ENCODE peak calls at places on chromosomes 6 and 20, in seven cellular contexts. One of them, this sample, is unnamed.

GRCh38 chr6:163373240-163373639 is 41.3 kb upstream of the QKI start:
- DNase-seq in PC-3: no peak
- DNase-seq in uterus: no peak
- DNase-seq in HCT116: no peak
- DNase-seq in PC-9: no peak
- DNase-seq in brain microvascular endothelial cell: no peak
- DNase-seq in OCI-LY7: no peak
- DNase-seq in this sample: no peak

GRCh38 chr20:63166423-63167020 is 49.4 kb downstream of the YTHDF1 start:
- DNase-seq in PC-3: no peak
- DNase-seq in uterus: no peak
- DNase-seq in HCT116: no peak
- DNase-seq in PC-9: no peak
- DNase-seq in brain microvascular endothelial cell: no peak
- DNase-seq in OCI-LY7: no peak
- DNase-seq in this sample: no peak

GRCh38 chr6:45566882-45567281 is 189.1 kb upstream of the SUPT3H start:
- DNase-seq in PC-3: peak
- DNase-seq in uterus: no peak
- DNase-seq in HCT116: peak
- DNase-seq in PC-9: no peak
- DNase-seq in brain microvascular endothelial cell: no peak
- DNase-seq in OCI-LY7: no peak
- DNase-seq in this sample: peak

GRCh38 chr6:97591955-97592354 is 308.9 kb upstream of the MMS22L start:
- DNase-seq in PC-3: no peak
- DNase-seq in uterus: no peak
- DNase-seq in HCT116: no peak
- DNase-seq in PC-9: no peak
- DNase-seq in brain microvascular endothelial cell: no peak
- DNase-seq in OCI-LY7: no peak
- DNase-seq in this sample: no peak

GRCh38 chr20:37384683-37385174 is 38.8 kb downstream of the SRC start:
- DNase-seq in PC-3: peak
- DNase-seq in uterus: peak
- DNase-seq in HCT116: no peak
- DNase-seq in PC-9: peak
- DNase-seq in brain microvascular endothelial cell: peak
- DNase-seq in OCI-LY7: peak
- DNase-seq in this sample: no peak

GRCh38 chr6:44386929-44387345 is 569 bp upstream of the CDC5L start:
- DNase-seq in PC-3: peak
- DNase-seq in uterus: peak
- DNase-seq in HCT116: no peak
- DNase-seq in PC-9: peak
- DNase-seq in brain microvascular endothelial cell: peak
- DNase-seq in OCI-LY7: peak
- DNase-seq in this sample: no peak

GRCh38 chr6:70375882-70376281 is 37.4 kb upstream of the FAM135A start:
- DNase-seq in PC-3: no peak
- DNase-seq in uterus: no peak
- DNase-seq in HCT116: peak
- DNase-seq in PC-9: no peak
- DNase-seq in brain microvascular endothelial cell: no peak
- DNase-seq in OCI-LY7: peak
- DNase-seq in this sample: no peak

GRCh38 chr6:158242071-158242606 is 70.1 kb upstream of the TULP4 start:
- DNase-seq in PC-3: no peak
- DNase-seq in uterus: no peak
- DNase-seq in HCT116: no peak
- DNase-seq in PC-9: no peak
- DNase-seq in brain microvascular endothelial cell: no peak
- DNase-seq in OCI-LY7: no peak
- DNase-seq in this sample: no peak

GRCh38 chr6:7515363-7515762 is 26.1 kb upstream of the DSP start:
- DNase-seq in PC-3: no peak
- DNase-seq in uterus: no peak
- DNase-seq in HCT116: no peak
- DNase-seq in PC-9: no peak
- DNase-seq in brain microvascular endothelial cell: no peak
- DNase-seq in OCI-LY7: no peak
- DNase-seq in this sample: no peak

GRCh38 chr6:41425511-41425910 is 90.1 kb downstream of the NCR2 start:
- DNase-seq in PC-3: no peak
- DNase-seq in uterus: no peak
- DNase-seq in HCT116: no peak
- DNase-seq in PC-9: no peak
- DNase-seq in brain microvascular endothelial cell: no peak
- DNase-seq in OCI-LY7: no peak
- DNase-seq in this sample: no peak

GRCh38 chr6:16712931-16713484 is 48.3 kb downstream of the ATXN1 start:
- DNase-seq in PC-3: peak
- DNase-seq in uterus: peak
- DNase-seq in HCT116: peak
- DNase-seq in PC-9: peak
- DNase-seq in brain microvascular endothelial cell: peak
- DNase-seq in OCI-LY7: no peak
- DNase-seq in this sample: peak

GRCh38 chr6:39929733-39930461 is 4.4 kb downstream of the MOCS1 start:
- DNase-seq in PC-3: peak
- DNase-seq in uterus: no peak
- DNase-seq in HCT116: no peak
- DNase-seq in PC-9: no peak
- DNase-seq in brain microvascular endothelial cell: peak
- DNase-seq in OCI-LY7: no peak
- DNase-seq in this sample: no peak

GRCh38 chr20:62736407-62737071 is 27.9 kb downstream of the NTSR1 start:
- DNase-seq in PC-3: no peak
- DNase-seq in uterus: no peak
- DNase-seq in HCT116: peak
- DNase-seq in PC-9: no peak
- DNase-seq in brain microvascular endothelial cell: no peak
- DNase-seq in OCI-LY7: no peak
- DNase-seq in this sample: no peak

GRCh38 chr6:41439524-41440418 is 104.4 kb downstream of the NCR2 start:
- DNase-seq in PC-3: no peak
- DNase-seq in uterus: no peak
- DNase-seq in HCT116: no peak
- DNase-seq in PC-9: no peak
- DNase-seq in brain microvascular endothelial cell: no peak
- DNase-seq in OCI-LY7: peak
- DNase-seq in this sample: no peak

GRCh38 chr6:31545291-31545690 is 1.1 kb downstream of the ATP6V1G2 start:
- DNase-seq in PC-3: no peak
- DNase-seq in uterus: no peak
- DNase-seq in HCT116: no peak
- DNase-seq in PC-9: no peak
- DNase-seq in brain microvascular endothelial cell: no peak
- DNase-seq in OCI-LY7: no peak
- DNase-seq in this sample: no peak
- H3K4me3 ChIP-seq in PC-3: no peak
- H3K4me3 ChIP-seq in uterus: no peak
- H3K4me3 ChIP-seq in HCT116: no peak
- H3K4me3 ChIP-seq in PC-9: no peak
- H3K4me3 ChIP-seq in brain microvascular endothelial cell: no peak
- H3K4me3 ChIP-seq in OCI-LY7: peak
- H3K4me3 ChIP-seq in this sample: peak

GRCh38 chr6:150964765-150965164 is 99.3 kb downstream of the MTHFD1L start:
- DNase-seq in PC-3: no peak
- DNase-seq in uterus: no peak
- DNase-seq in HCT116: no peak
- DNase-seq in PC-9: no peak
- DNase-seq in brain microvascular endothelial cell: no peak
- DNase-seq in OCI-LY7: no peak
- DNase-seq in this sample: no peak
- TF ChIP-seq CTCF in PC-3: peak
- TF ChIP-seq CTCF in uterus: no peak
- TF ChIP-seq CTCF in HCT116: peak
- TF ChIP-seq CTCF in PC-9: no peak
- TF ChIP-seq CTCF in brain microvascular endothelial cell: peak
- TF ChIP-seq CTCF in OCI-LY7: peak
- TF ChIP-seq CTCF in this sample: no peak

GRCh38 chr6:165571721-165572132 is 91.3 kb downstream of the PDE10A start:
- DNase-seq in PC-3: no peak
- DNase-seq in uterus: no peak
- DNase-seq in HCT116: no peak
- DNase-seq in PC-9: no peak
- DNase-seq in brain microvascular endothelial cell: peak
- DNase-seq in OCI-LY7: no peak
- DNase-seq in this sample: no peak
- H3K4me3 ChIP-seq in PC-3: no peak
- H3K4me3 ChIP-seq in uterus: no peak
- H3K4me3 ChIP-seq in HCT116: no peak
- H3K4me3 ChIP-seq in PC-9: no peak
- H3K4me3 ChIP-seq in brain microvascular endothelial cell: no peak
- H3K4me3 ChIP-seq in OCI-LY7: no peak
- H3K4me3 ChIP-seq in this sample: no peak

DNA sequence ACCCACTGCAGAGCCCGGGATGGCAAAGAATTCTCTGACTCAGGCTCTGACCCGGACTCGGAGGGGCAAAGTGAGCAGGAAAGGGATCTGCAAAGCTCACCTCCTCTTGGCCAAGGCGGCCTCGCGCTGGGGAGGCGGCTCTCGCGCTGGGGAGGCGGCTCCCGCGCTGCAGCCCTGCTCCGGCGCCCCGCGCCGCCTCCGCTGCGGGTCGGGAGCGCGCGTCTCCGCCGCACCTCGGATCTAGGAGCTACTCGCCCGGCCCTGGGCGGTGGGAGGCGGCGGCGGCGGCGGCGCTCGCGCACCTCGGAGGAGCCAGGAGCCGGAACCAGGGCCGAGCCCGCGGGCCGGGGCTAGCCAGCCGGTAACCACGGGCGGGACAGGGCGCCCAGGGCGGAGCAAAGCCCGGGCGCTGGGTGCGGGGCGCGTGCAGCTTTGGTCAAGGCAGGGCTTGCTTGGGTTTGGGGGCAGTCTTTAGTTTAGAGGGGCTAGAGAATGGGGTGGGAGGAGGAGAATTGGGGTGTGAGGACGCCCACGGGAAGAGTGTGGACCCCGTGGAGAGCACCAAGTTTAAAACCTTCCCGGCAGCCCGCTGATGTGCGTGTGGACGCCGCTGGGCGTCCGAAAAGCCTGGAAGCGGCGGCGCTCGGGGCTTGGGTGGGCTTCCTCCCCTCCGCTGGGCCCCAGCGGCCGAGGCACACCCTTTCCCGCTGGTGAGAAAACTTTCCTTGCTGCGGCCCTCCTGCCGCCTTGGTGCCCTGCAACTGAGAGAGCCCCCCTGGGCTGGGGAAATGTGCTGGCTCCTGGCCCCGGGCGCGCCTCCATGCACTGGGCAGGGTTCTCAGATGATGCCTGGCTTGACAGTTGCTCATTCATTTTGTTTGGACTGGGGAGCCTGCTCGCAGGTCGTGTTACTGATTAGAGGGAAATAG is at the start of gene MRAP2:
- DNase-seq in PC-3: no peak
- DNase-seq in uterus: peak
- DNase-seq in HCT116: no peak
- DNase-seq in PC-9: peak
- DNase-seq in brain microvascular endothelial cell: peak
- DNase-seq in OCI-LY7: no peak
- DNase-seq in this sample: no peak
- TF ChIP-seq CTCF in PC-3: no peak
- TF ChIP-seq CTCF in uterus: no peak
- TF ChIP-seq CTCF in HCT116: no peak
- TF ChIP-seq CTCF in PC-9: no peak
- TF ChIP-seq CTCF in brain microvascular endothelial cell: no peak
- TF ChIP-seq CTCF in OCI-LY7: no peak
- TF ChIP-seq CTCF in this sample: no peak

DNA sequence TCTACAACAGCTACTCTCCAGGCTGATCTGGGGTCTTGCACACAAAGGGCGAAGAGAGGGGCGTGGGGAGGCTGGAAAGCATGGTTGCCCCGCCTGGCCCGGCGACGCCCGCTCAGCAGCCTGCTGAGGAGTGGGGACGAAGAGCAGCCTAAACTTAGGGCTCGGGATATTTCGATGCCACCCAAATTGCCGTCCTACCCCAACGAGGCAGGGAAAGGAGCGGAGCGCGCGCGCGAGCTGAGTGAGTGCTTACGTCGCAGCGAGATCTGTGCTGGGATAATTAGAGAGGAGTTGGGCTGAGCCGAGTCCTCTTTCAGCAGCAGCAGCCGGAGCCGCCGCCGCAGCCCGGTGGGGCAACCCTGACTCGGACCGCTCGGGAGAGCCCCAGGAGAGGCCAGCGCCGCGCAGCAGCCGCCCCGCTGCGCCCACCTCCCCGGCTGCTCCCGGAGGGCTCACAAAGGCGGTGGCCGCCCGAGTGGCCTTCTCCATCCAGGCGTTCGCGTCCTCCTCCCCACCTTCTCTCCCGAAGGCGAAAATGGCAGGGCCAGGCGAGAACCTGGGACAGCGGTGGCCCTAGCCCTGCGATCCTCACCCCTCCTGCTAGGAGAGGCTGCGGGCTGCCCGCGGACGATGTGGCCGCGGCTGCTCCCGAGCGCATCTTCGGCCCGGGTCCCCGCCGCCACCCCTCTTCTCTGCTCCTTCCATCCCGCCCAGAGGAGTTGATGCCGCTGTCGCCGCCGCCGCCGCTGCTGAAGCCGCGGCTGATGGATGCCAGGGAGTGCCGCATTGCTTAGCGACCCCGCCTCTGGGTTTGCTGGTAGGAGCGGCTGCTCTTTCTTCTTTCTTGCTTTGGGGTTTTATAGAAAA is at the start of gene CLVS2:
- DNase-seq in PC-3: no peak
- DNase-seq in uterus: peak
- DNase-seq in HCT116: no peak
- DNase-seq in PC-9: no peak
- DNase-seq in brain microvascular endothelial cell: peak
- DNase-seq in OCI-LY7: no peak
- DNase-seq in this sample: no peak
- H3K4me3 ChIP-seq in PC-3: no peak
- H3K4me3 ChIP-seq in uterus: peak
- H3K4me3 ChIP-seq in HCT116: no peak
- H3K4me3 ChIP-seq in PC-9: no peak
- H3K4me3 ChIP-seq in brain microvascular endothelial cell: peak
- H3K4me3 ChIP-seq in OCI-LY7: no peak
- H3K4me3 ChIP-seq in this sample: peak